ENCODE peak calls at places on chromosomes 7 and 10, in seven cellular contexts. X, C, H, G, D, R and B are unnamed samples. For H3K4me1, the result is how much of the 10 kb centered on the place peaks cover.

GRCh38 chr7:96973986-96974385 is 31.4 kb upstream of the DLX6 start:
- DNase-seq in X (no peak), C (no peak), H (no peak), G (no peak), D (no peak), R (no peak), B (no peak)

GRCh38 chr7:85405016-85405415 is 218.2 kb upstream of the SEMA3D start:
- DNase-seq in X (no peak), C (no peak), H (peak), G (no peak), D (no peak), R (no peak), B (no peak)

GRCh38 chr7:73520673-73521635 is 1.1 kb downstream of the BAZ1B start:
- DNase-seq in X (no peak), C (peak), H (no peak), G (no peak), D (no peak), R (no peak), B (no peak)

GRCh38 chr10:20093600-20093999 is 277.4 kb downstream of the PLXDC2 start:
- DNase-seq in X (no peak), C (no peak), H (no peak), G (no peak), D (no peak), R (no peak), B (no peak)

GRCh38 chr10:75226656-75227055 is 9.1 kb downstream of the COMTD1 start:
- DNase-seq in X (no peak), C (no peak), H (no peak), G (no peak), D (no peak), R (no peak), B (no peak)

GRCh38 chr7:101378808-101379207 is 16.1 kb downstream of the COL26A1 start:
- DNase-seq in X (no peak), C (peak), H (no peak), G (no peak), D (no peak), R (no peak), B (no peak)

GRCh38 chr7:88015309-88015708 is 81.3 kb downstream of the ADAM22 start:
- DNase-seq in X (no peak), C (no peak), H (no peak), G (no peak), D (no peak), R (no peak), B (no peak)

GRCh38 chr10:91702586-91703088 is 69.8 kb upstream of the PPP1R3C start:
- DNase-seq in X (no peak), C (no peak), H (no peak), G (no peak), D (no peak), R (no peak), B (no peak)

GRCh38 chr7:3597243-3597642 is 296.2 kb downstream of the SDK1 start:
- DNase-seq in X (peak), C (no peak), H (no peak), G (no peak), D (no peak), R (no peak), B (no peak)

GRCh38 chr7:42930889-42931288 is 1.1 kb downstream of the PSMA2 start:
- DNase-seq in X (no peak), C (no peak), H (no peak), G (no peak), D (no peak), R (no peak), B (no peak)

GRCh38 chr7:30062587-30062986 is 34.4 kb downstream of the PLEKHA8 start:
- DNase-seq in X (no peak), C (no peak), H (no peak), G (peak), D (no peak), R (peak), B (no peak)

GRCh38 chr10:4120454-4120853 is 335.4 kb upstream of the KLF6 start:
- DNase-seq in X (peak), C (no peak), H (no peak), G (no peak), D (peak), R (no peak), B (no peak)

GRCh38 chr7:141584935-141585334 is 33.7 kb downstream of the AGK start:
- DNase-seq in X (no peak), C (no peak), H (no peak), G (no peak), D (no peak), R (no peak), B (no peak)

GRCh38 chr7:164882-165660 is 27.3 kb upstream of the FAM20C start:
- DNase-seq in X (no peak), C (no peak), H (no peak), G (no peak), D (peak), R (no peak), B (peak)

GRCh38 chr7:127752829-127753228 is 100.8 kb downstream of the SND1 start:
- DNase-seq in X (no peak), C (no peak), H (no peak), G (no peak), D (no peak), R (no peak), B (no peak)

GRCh38 chr7:12637819-12638592 is 49.4 kb upstream of the ARL4A start:
- DNase-seq in X (no peak), C (peak), H (no peak), G (no peak), D (no peak), R (no peak), B (no peak)

GRCh38 chr7:19834566-19834965 is 61.1 kb upstream of the TMEM196 start:
- DNase-seq in X (no peak), C (no peak), H (peak), G (no peak), D (no peak), R (no peak), B (no peak)

GRCh38 chr7:56092789-56093531 is at the start of gene PHKG1:
- DNase-seq in X (no peak), C (peak), H (no peak), G (no peak), D (peak), R (no peak), B (peak)

GRCh38 chr7:158724658-158725505 is 20.3 kb upstream of the NCAPG2 start:
- DNase-seq in X (no peak), C (no peak), H (no peak), G (no peak), D (no peak), R (no peak), B (no peak)

GRCh38 chr7:29606287-29606721 is 42.7 kb downstream of the PRR15 start:
- DNase-seq in X (no peak), C (no peak), H (no peak), G (peak), D (peak), R (no peak), B (no peak)

GRCh38 chr10:50621981-50622496 is 1.7 kb downstream of the SGMS1 start:
- DNase-seq in X (peak), C (peak), H (peak), G (peak), D (peak), R (peak), B (peak)
- TF ChIP-seq CTCF in X (peak), C (no peak), H (peak), G (no peak), D (no peak), R (no peak), B (no peak)

DNA sequence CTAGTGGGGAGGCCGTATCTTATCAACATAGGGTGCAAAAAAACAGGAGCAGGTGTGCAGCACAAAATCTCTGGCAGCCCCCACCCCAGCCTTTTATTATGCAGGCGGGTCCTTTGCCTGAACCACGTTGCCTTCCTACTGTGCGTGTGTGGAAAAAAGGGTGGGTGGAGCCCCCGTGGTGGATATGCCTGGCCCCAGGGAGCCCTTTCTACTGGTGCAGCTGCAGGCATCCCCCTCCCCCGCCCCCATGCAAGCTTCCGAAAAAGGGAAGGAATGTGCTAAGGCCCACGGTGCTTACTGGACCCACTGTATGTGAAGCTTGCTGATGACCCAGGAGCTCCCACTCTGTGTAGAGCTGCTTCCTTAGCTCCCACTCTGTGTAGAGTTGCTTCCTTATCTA is 175.8 kb downstream of the USP6NL start:
- DNase-seq in X (no peak), C (no peak), H (no peak), G (no peak), D (no peak), R (no peak), B (no peak)
- H3K4me1 ChIP-seq in X (under half), C (under half), H (under half), G (under half), D (under half), R (under half), B (under half)

GRCh38 chr10:30929901-30930520 is 101.7 kb downstream of the ZNF438 start:
- DNase-seq in X (no peak), C (no peak), H (no peak), G (no peak), D (no peak), R (no peak), B (peak)

GRCh38 chr10:30931094-30931493 is 100.6 kb downstream of the ZNF438 start:
- DNase-seq in X (no peak), C (no peak), H (no peak), G (no peak), D (no peak), R (no peak), B (no peak)

DNA sequence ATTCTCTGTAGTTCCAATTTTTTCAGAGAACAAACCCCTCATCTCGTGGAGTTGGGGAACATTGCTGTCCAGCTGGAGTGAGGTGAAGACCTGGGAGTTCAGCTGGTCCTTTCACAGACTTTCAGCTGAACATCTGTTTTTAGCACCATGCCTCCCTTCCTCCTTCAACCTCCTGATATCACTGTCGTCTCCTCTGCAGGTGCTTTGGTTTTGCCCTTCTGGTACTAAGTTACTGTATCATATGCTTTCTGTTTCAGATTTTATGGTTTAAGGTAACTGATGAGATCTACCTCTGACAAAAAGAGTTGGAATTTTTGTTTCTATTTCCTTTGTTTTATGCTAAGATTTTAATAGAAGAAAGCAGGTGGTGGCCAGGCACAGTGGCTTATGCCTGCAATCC is 102.9 kb downstream of the ZNF438 start:
- DNase-seq in X (no peak), C (no peak), H (no peak), G (no peak), D (no peak), R (no peak), B (no peak)
- TF ChIP-seq CTCF in X (no peak), C (no peak), H (no peak), G (no peak), D (no peak), R (no peak), B (no peak)

DNA sequence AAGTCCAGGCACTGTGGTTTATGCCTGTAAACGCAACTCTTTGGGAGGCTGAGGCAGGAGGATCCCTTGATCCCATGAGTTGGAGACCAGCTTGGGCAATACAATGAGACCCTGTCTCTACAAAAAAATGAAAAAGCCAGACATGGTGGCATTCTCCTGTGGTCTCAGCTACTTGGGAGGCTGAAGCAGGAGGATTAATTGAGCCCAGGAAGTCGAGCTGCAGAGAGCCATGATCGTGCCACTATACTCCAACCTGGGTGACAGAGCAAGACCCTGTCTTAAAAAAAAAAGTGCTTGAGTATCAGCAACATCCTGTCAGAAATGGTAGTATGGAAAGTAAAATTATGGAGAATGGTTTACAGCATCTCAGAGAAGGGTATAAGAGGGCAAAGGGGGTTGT is 11.6 kb downstream of the APBB1IP start:
- DNase-seq in X (no peak), C (no peak), H (no peak), G (no peak), D (no peak), R (no peak), B (no peak)
- H3K4me1 ChIP-seq in X (under half), C (under half), H (under half), G (under half), D (under half), R (under half), B (under half)

GRCh38 chr10:70458329-70459060 is 17.0 kb upstream of the NODAL start:
- DNase-seq in X (peak), C (peak), H (no peak), G (no peak), D (peak), R (no peak), B (peak)
- TF ChIP-seq CTCF in X (peak), C (no peak), H (no peak), G (no peak), D (no peak), R (no peak), B (no peak)

DNA sequence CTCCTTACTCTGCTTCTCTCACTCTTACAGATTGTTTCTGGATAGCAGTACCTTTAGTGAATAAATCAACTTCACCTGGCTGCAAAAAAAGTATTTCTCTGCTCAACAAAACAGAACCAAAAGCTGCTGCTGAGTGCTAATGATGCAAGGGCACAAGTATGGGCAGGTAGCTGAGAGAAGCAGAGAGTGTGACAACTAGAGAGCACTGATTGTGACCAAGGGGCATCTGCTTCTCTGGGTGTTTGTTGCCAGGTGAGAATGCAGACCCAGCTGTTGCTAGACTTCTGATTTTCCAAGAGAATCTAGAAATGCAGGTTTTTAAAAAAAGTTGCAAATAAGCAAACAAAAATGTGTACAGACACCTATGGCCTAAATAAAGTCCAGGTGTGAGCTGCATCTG is 25.3 kb upstream of the PPIF start:
- DNase-seq in X (no peak), C (no peak), H (no peak), G (no peak), D (no peak), R (no peak), B (no peak)
- H3K4me1 ChIP-seq in X (under half), C (under half), H (under half), G (under half), D (under half), R (under half), B (under half)